ENCODE peak calls at places on chromosomes 12 and 14, in five cellular contexts. D is thyroid gland, O is heart right ventricle, W is heart left ventricle, P is suprapubic skin. Y is an unnamed sample.
A peak's percentile ranks its signal among the peaks of the same experiment; 100 is the strongest.

GRCh38 chr14:105422695-105423487 is 3.3 kb downstream of the MTA1 start:
- DNase-seq in W (no peak), O (no peak), P (peak; percentile 60), D (peak; percentile 59), Y (no peak)

GRCh38 chr12:1820191-1820599 is at the start of gene LRTM2:
- DNase-seq in D (no peak), P (no peak), W (no peak), O (no peak), Y (no peak)

GRCh38 chr14:72839351-72839750 is 54.5 kb downstream of the DPF3 start:
- DNase-seq in D (no peak), O (no peak), W (no peak), P (no peak), Y (no peak)

GRCh38 chr12:26614217-26614616 is 218.8 kb downstream of the ITPR2 start:
- DNase-seq in P (no peak), W (no peak), O (peak; percentile 25), D (peak; percentile 18), Y (no peak)

GRCh38 chr12:122932207-122932606 is 34.1 kb downstream of the ABCB9 start:
- DNase-seq in D (no peak), P (no peak), W (no peak), O (no peak), Y (no peak)

GRCh38 chr12:7460375-7461259 is 16.7 kb upstream of the CD163L1 start:
- DNase-seq in W (no peak), P (no peak), D (peak; percentile 40), O (peak; percentile 30), Y (no peak)

GRCh38 chr12:119176267-119177055 is 2.3 kb upstream of the HSPB8 start:
- DNase-seq in D (peak; percentile 86), P (peak; percentile 96), W (peak; percentile 89), O (peak; percentile 86), Y (peak; percentile 90)

GRCh38 chr12:117030187-117030896 is 68.9 kb downstream of the TESC start:
- DNase-seq in P (no peak), D (peak; percentile 1), O (no peak), W (no peak), Y (peak; percentile 25)

GRCh38 chr14:33678012-33678411 is 272.9 kb downstream of the EGLN3 start:
- DNase-seq in O (no peak), D (no peak), W (no peak), P (no peak), Y (no peak)

GRCh38 chr12:113246478-113247122 is 25.3 kb downstream of the TPCN1 start:
- DNase-seq in W (no peak), D (no peak), O (peak; percentile 38), P (no peak), Y (no peak)

GRCh38 chr12:49345840-49346658 is 639 bp upstream of the DNAJC22 start:
- DNase-seq in O (no peak), W (no peak), P (peak; percentile 64), D (peak; percentile 28), Y (no peak)

GRCh38 chr12:79691299-79692248 is 810 bp upstream of the PAWR start:
- DNase-seq in P (peak; percentile 65), W (no peak), D (no peak), O (no peak), Y (peak; percentile 81)

GRCh38 chr12:88172844-88173407 is 30.8 kb downstream of the TMTC3 start:
- DNase-seq in O (no peak), W (no peak), P (no peak), D (no peak), Y (no peak)

GRCh38 chr14:83473846-83474245 is 1940.2 kb upstream of the SEL1L start:
- DNase-seq in P (no peak), O (no peak), W (no peak), D (no peak), Y (no peak)

GRCh38 chr12:64010069-64010686 is 165.7 kb downstream of the SRGAP1 start:
- DNase-seq in P (no peak), O (no peak), W (no peak), D (no peak), Y (no peak)

GRCh38 chr12:42933461-42934081 is 344.0 kb upstream of the PRICKLE1 start:
- DNase-seq in O (no peak), D (no peak), W (no peak), P (no peak), Y (no peak)

GRCh38 chr12:130016194-130016593 is 112.4 kb upstream of the TMEM132D start:
- DNase-seq in D (no peak), W (no peak), P (no peak), O (no peak), Y (no peak)

GRCh38 chr14:40204441-40205175 is 772.4 kb upstream of the FBXO33 start:
- DNase-seq in W (no peak), D (no peak), P (no peak), O (no peak), Y (no peak)

GRCh38 chr14:70888681-70889175 is 18.5 kb upstream of the PCNX1 start:
- DNase-seq in D (no peak), P (no peak), W (no peak), O (no peak), Y (no peak)

GRCh38 chr14:68655021-68655811 is 137.7 kb downstream of the ZFP36L1 start:
- DNase-seq in D (no peak), P (no peak), W (no peak), O (no peak), Y (no peak)

GRCh38 chr14:77040995-77041744 is 12.7 kb upstream of the IRF2BPL start:
- DNase-seq in D (no peak), W (no peak), P (no peak), O (no peak), Y (no peak)

GRCh38 chr14:48027115-48027514 is 351.7 kb upstream of the MDGA2 start:
- DNase-seq in W (no peak), D (peak; percentile 11), P (no peak), O (no peak), Y (no peak)

GRCh38 chr14:54784657-54785056 is 118.0 kb downstream of the GCH1 start:
- DNase-seq in W (peak; percentile 79), O (peak; percentile 66), P (no peak), D (no peak), Y (peak; percentile 79)

GRCh38 chr12:116492703-116493324 is 66.4 kb upstream of the MAP1LC3B2 start:
- DNase-seq in W (no peak), O (no peak), D (no peak), P (no peak), Y (no peak)

GRCh38 chr14:43005807-43006206 is 1399.1 kb downstream of the LRFN5 start:
- DNase-seq in O (no peak), W (no peak), P (no peak), D (no peak), Y (no peak)

GRCh38 chr12:132524405-132524804 is 34.5 kb downstream of the FBRSL1 start:
- DNase-seq in D (peak; percentile 88), W (no peak), P (no peak), O (no peak), Y (no peak)
- H3K4me1 ChIP-seq in D (peaks cover 50% of the 10 kb centered on the region), W (peaks cover 4% of the 10 kb centered on the region), P (peaks cover 46% of the 10 kb centered on the region), O (peaks cover 24% of the 10 kb centered on the region), Y (no peaks in the 10 kb centered on the region)

GRCh38 chr14:36520601-36521525 is 831 bp upstream of the NKX2-1 start:
- DNase-seq in O (no peak), P (no peak), D (peak; percentile 74), W (no peak), Y (no peak)
- H3K4me3 ChIP-seq in O (peak overlapping the region; percentile 18), P (peak overlapping the region; percentile 44), D (peak overlapping the region; percentile 75), W (peak overlapping the region; percentile 23), Y (peak overlapping the region; percentile 48)

GRCh38 chr12:110577717-110578521 is 5.2 kb downstream of the PPTC7 start:
- DNase-seq in P (no peak), W (no peak), D (no peak), O (no peak), Y (no peak)

GRCh38 chr12:110578522-110579238 is 4.4 kb downstream of the PPTC7 start:
- DNase-seq in D (no peak), W (no peak), P (no peak), O (no peak), Y (no peak)

GRCh38 chr12:110579239-110579888 is 3.8 kb downstream of the PPTC7 start:
- DNase-seq in P (no peak), O (no peak), W (no peak), D (no peak), Y (no peak)

GRCh38 chr12:110581951-110582285 is 1.2 kb downstream of the PPTC7 start:
- DNase-seq in D (no peak), P (no peak), O (no peak), W (no peak), Y (no peak)

DNA sequence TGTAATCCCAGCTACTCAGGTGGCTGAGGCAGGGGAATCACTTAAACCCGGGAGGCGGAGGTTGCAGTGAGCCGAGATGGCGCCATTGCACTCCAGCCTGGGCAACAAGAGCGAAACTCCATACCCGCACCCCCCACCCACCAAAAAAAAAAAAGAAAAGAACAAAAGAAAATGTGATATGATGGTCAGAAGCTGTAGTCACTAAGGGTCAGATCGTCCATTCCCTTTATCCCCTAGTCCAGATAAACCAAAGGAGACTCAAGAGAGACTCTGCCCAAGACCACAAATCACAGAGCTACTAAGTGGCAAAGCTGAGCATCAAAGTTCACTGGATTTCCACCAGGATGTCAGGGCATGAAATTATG is 3.2 kb downstream of the PPTC7 start:
- DNase-seq in O (no peak), P (no peak), D (no peak), W (no peak), Y (no peak)
- TF ChIP-seq CTCF in O (no peak), P (no peak), D (no peak), W (no peak), Y (no peak)

DNA sequence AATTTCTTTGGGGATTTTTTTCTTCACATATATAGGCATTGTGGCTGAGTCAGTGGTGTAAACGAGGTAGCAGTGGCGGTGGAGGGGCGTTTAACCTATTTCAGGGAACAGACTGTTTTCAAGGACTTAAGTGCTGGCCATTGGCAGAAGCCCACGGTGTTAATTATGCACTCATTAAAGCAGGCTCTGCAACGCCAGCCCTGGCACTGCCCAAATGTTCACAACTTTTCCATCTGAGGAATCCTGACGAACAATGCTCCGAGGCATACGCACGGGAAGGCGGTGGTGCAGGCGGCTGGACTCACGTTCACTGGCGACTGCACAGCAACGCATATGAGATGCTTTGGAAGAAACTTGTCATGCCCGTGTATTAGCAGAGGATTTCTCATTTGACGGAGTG is 70.7 kb upstream of the SLC24A4 start:
- DNase-seq in D (no peak), P (no peak), O (no peak), W (no peak), Y (no peak)
- H3K4me1 ChIP-seq in D (no peaks in the 10 kb centered on the region), P (peaks cover 10% of the 10 kb centered on the region), O (no peaks in the 10 kb centered on the region), W (no peaks in the 10 kb centered on the region), Y (no peaks in the 10 kb centered on the region)

GRCh38 chr12:6124411-6125151 is at the start of gene VWF:
- DNase-seq in W (no peak), D (no peak), O (no peak), P (peak; percentile 42), Y (no peak)
- H3K4me3 ChIP-seq in W (peak within 1 kb of the TSS; percentile 55), D (no peak within 1 kb of the TSS), O (peak within 1 kb of the TSS; percentile 50), P (peak within 1 kb of the TSS; percentile 36), Y (no peak within 1 kb of the TSS)

Y was measured in ascending aorta.